ENCODE peak calls at places on chromosomes 12 and 14, in four cellular contexts. R is ELF-1; S is activated CD4-positive, alpha-beta T cell treated with anti-CD3 and anti-CD28 coated beads for 24 hours; Y is KBM-7. L is an unnamed sample.
A peak's percentile ranks its signal among the peaks of the same experiment; 100 is the strongest.

GRCh38 chr12:108784270-108784669 is 53.0 kb upstream of the CORO1C start:
- DNase-seq in S (no peak), Y (no peak), R (no peak), L (peak; percentile 81)

GRCh38 chr12:7369274-7369729 is 65.4 kb downstream of the ACSM4 start:
- DNase-seq in Y (peak; percentile 87), S (no peak), R (peak; percentile 34), L (peak; percentile 17)

GRCh38 chr12:111174283-111175108 is 194.4 kb downstream of the PHETA1 start:
- DNase-seq in Y (peak; percentile 35), S (no peak), R (no peak), L (no peak)

GRCh38 chr12:31518680-31519227 is 72.2 kb downstream of the DENND5B start:
- DNase-seq in S (no peak), Y (no peak), R (peak; percentile 72), L (no peak)

GRCh38 chr12:26869908-26870459 is 37.0 kb upstream of the ITPR2 start:
- DNase-seq in S (no peak), Y (no peak), R (no peak), L (no peak)

GRCh38 chr14:96827310-96827709 is 30.1 kb downstream of the VRK1 start:
- DNase-seq in S (no peak), Y (no peak), R (no peak), L (no peak)

GRCh38 chr12:74334770-74335169 is 202.9 kb upstream of the ATXN7L3B start:
- DNase-seq in Y (no peak), S (no peak), R (no peak), L (no peak)

GRCh38 chr12:130070017-130070653 is 92.1 kb upstream of the FZD10 start:
- DNase-seq in S (no peak), Y (no peak), R (no peak), L (no peak)

GRCh38 chr12:114895822-114896221 is 211.8 kb upstream of the TBX3 start:
- DNase-seq in R (no peak), S (no peak), Y (peak; percentile 54), L (no peak)

GRCh38 chr14:40760703-40761102 is 846.0 kb upstream of the LRFN5 start:
- DNase-seq in Y (no peak), S (no peak), R (no peak), L (no peak)

GRCh38 chr12:67876305-67876915 is 112.8 kb upstream of the IFNG-AS1 start:
- DNase-seq in S (no peak), R (no peak), Y (no peak), L (no peak)

GRCh38 chr12:57000393-57000792 is 6.0 kb downstream of the ZBTB39 start:
- DNase-seq in R (no peak), S (no peak), Y (no peak), L (no peak)

GRCh38 chr12:108337235-108338223 is 1.6 kb downstream of the CMKLR1 start:
- DNase-seq in S (no peak), Y (peak; percentile 48), R (peak; percentile 53), L (no peak)

GRCh38 chr14:38989917-38990546 is 113.0 kb downstream of the SEC23A start:
- DNase-seq in R (peak; percentile 8), Y (peak; percentile 9), S (no peak), L (no peak)

GRCh38 chr14:77980475-77981321 is 180.8 kb downstream of the ADCK1 start:
- DNase-seq in S (no peak), R (peak; percentile 63), Y (no peak), L (no peak)

GRCh38 chr14:85037411-85037810 is 492.5 kb upstream of the FLRT2 start:
- DNase-seq in R (no peak), Y (no peak), S (no peak), L (no peak)

GRCh38 chr14:101000711-101001110 is 97.2 kb upstream of the RTL1 start:
- DNase-seq in S (no peak), R (no peak), Y (no peak), L (no peak)

GRCh38 chr14:93984987-93985410 is 8.6 kb upstream of the ASB2 start:
- DNase-seq in S (no peak), R (peak; percentile 58), Y (no peak), L (peak; percentile 87)

GRCh38 chr14:55604900-55605418 is 25.0 kb downstream of the KTN1 start:
- DNase-seq in Y (no peak), R (no peak), S (no peak), L (no peak)

GRCh38 chr12:60402996-60403395 is 807.2 kb downstream of the SLC16A7 start:
- DNase-seq in R (no peak), Y (no peak), S (no peak), L (no peak)

GRCh38 chr12:56032006-56032405 is 9.7 kb upstream of the RPS26 start:
- DNase-seq in S (no peak), Y (no peak), R (no peak), L (no peak)

GRCh38 chr12:26614217-26614616 is 218.8 kb downstream of the ITPR2 start:
- DNase-seq in Y (peak; percentile 51), R (peak; percentile 29), S (no peak), L (no peak)

GRCh38 chr14:55819610-55820304 is 239.8 kb downstream of the KTN1 start:
- DNase-seq in R (no peak), Y (peak; percentile 67), S (no peak), L (no peak)

GRCh38 chr12:52293926-52294325 is 2.6 kb upstream of the KRT81 start:
- DNase-seq in S (no peak), R (no peak), Y (no peak), L (no peak)

GRCh38 chr12:115666168-115666567 is 611.3 kb downstream of the MED13L start:
- DNase-seq in R (no peak), Y (no peak), S (no peak), L (no peak)

GRCh38 chr14:35285168-35285990 is 6.8 kb upstream of the PSMA6 start:
- DNase-seq in R (no peak), S (no peak), Y (peak; percentile 84), L (no peak)

GRCh38 chr14:60713513-60713912 is 10.6 kb downstream of the SIX4 start:
- DNase-seq in R (no peak), Y (no peak), S (no peak), L (no peak)

GRCh38 chr14:65170768-65171251 is 68.5 kb upstream of the MAX start:
- DNase-seq in S (peak; percentile 23), R (peak; percentile 72), Y (peak; percentile 61), L (no peak)

GRCh38 chr14:98957211-98958047 is 314.6 kb downstream of the BCL11B start:
- DNase-seq in S (no peak), R (no peak), Y (no peak), L (peak; percentile 50)

GRCh38 chr12:1949771-1950470 is 31.5 kb upstream of the CACNA2D4 start:
- DNase-seq in R (no peak), S (no peak), Y (no peak), L (no peak)

GRCh38 chr12:58564721-58565120 is 355.6 kb downstream of the LRIG3 start:
- DNase-seq in R (no peak), Y (no peak), S (no peak), L (no peak)

GRCh38 chr12:18946106-18946505 is 183.4 kb upstream of the PLEKHA5 start:
- DNase-seq in S (no peak), Y (no peak), R (no peak), L (no peak)

GRCh38 chr14:101007004-101007614 is 103.6 kb upstream of the RTL1 start:
- DNase-seq in S (no peak), Y (no peak), R (no peak), L (no peak)

GRCh38 chr14:21069388-21070082 is 569 bp upstream of the ARHGEF40 start:
- DNase-seq in S (no peak), R (peak; percentile 83), Y (no peak), L (no peak)

GRCh38 chr12:120814203-120814902 is 88.7 kb downstream of the ACADS start:
- DNase-seq in R (no peak), Y (no peak), S (no peak), L (no peak)

GRCh38 chr12:132003846-132004245 is 54.1 kb downstream of the EP400 start:
- DNase-seq in R (no peak), S (no peak), Y (no peak), L (no peak)

GRCh38 chr12:77724367-77724957 is 106.2 kb upstream of the NAV3 start:
- DNase-seq in R (no peak), S (no peak), Y (no peak), L (no peak)

GRCh38 chr14:101494826-101495225 is 66.5 kb upstream of the DIO3 start:
- DNase-seq in S (no peak), Y (no peak), R (no peak), L (no peak)

GRCh38 chr14:65224799-65225198 is 122.5 kb upstream of the MAX start:
- DNase-seq in Y (no peak), R (no peak), S (no peak), L (no peak)

L was measured in gastrocnemius medialis.